ENCODE peak calls at places on chromosomes 6 and 20, in four cellular contexts. K is colonic mucosa, I is neural crest cell, U is tibial artery. A is an unnamed sample.

GRCh38 chr20:5056801-5057599 is 55.7 kb upstream of the SLC23A2 start:
- DNase-seq in K (peak), I (peak), U (peak), A (no peak)

GRCh38 chr6:149896491-149896890 is 1.4 kb downstream of the RAET1E start:
- DNase-seq in K (no peak), I (no peak), U (peak), A (no peak)

GRCh38 chr6:33747823-33748222 is 1.1 kb upstream of the IP6K3 start:
- DNase-seq in K (no peak), I (no peak), U (no peak), A (no peak)

GRCh38 chr6:126300735-126301134 is 39.2 kb upstream of the CENPW start:
- DNase-seq in K (no peak), I (no peak), U (no peak), A (no peak)

GRCh38 chr6:51541847-51542246 is 545.6 kb downstream of the PKHD1 start:
- DNase-seq in K (no peak), I (peak), U (no peak), A (no peak)

GRCh38 chr6:128121190-128121589 is 220.3 kb upstream of the THEMIS start:
- DNase-seq in K (no peak), I (no peak), U (no peak), A (no peak)

GRCh38 chr20:300345-300744 is 3.0 kb downstream of the ZCCHC3 start:
- DNase-seq in K (no peak), I (no peak), U (no peak), A (no peak)

GRCh38 chr6:4018194-4019111 is 60.5 kb downstream of the FAM217A start:
- DNase-seq in K (peak), I (peak), U (peak), A (peak)

GRCh38 chr20:34544109-34544793 is 14.3 kb upstream of the MAP1LC3A start:
- DNase-seq in K (peak), I (no peak), U (no peak), A (no peak)

GRCh38 chr20:39829255-39829654 is 859.8 kb downstream of the MAFB start:
- DNase-seq in K (no peak), I (no peak), U (no peak), A (peak)
- TF ChIP-seq CTCF in K (no peak), I (peak), U (no peak), A (peak)

GRCh38 chr6:41963371-41963770 is 21.8 kb upstream of the CCND3 start:
- DNase-seq in K (no peak), I (no peak), U (no peak), A (no peak)
- TF ChIP-seq CTCF in K (no peak), I (no peak), U (no peak), A (no peak)

GRCh38 chr6:87066449-87067288 is 28.2 kb downstream of the CGA start:
- DNase-seq in K (peak), I (peak), U (no peak), A (peak)
- TF ChIP-seq CTCF in K (peak), I (peak), U (peak), A (peak)

GRCh38 chr20:17655286-17655651 is 26.8 kb downstream of the RRBP1 start:
- DNase-seq in K (no peak), I (no peak), U (peak), A (no peak)

GRCh38 chr20:17653835-17654648 is 28.0 kb downstream of the RRBP1 start:
- DNase-seq in K (no peak), I (no peak), U (peak), A (no peak)

GRCh38 chr20:17655865-17656489 is 26.1 kb downstream of the RRBP1 start:
- DNase-seq in K (no peak), I (no peak), U (peak), A (no peak)

GRCh38 chr20:17652411-17652810 is 29.6 kb downstream of the RRBP1 start:
- DNase-seq in K (no peak), I (no peak), U (peak), A (no peak)

GRCh38 chr20:17654649-17655285 is 27.3 kb downstream of the RRBP1 start:
- DNase-seq in K (peak), I (peak), U (peak), A (peak)
- TF ChIP-seq CTCF in K (peak), I (peak), U (peak), A (peak)

DNA sequence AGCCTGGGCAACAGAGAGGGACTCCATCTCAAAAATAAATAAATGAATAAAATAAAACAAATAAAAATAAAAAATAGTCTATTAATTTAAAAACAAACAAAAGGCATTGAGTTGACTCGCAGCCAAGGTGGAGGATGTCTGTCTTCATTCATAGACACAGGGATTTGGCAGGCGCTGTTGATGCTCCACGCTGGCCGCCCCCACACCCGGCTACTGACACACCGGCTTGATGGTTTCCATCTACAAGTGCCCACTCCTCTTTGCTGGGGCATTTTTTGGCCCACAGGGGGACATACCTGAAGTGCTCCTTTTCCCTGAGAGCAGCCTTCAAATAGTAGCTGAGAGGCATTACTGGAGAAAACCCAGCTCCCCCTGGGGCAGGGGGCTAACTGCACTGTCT is 178.3 kb upstream of the RALGAPA2 start:
- DNase-seq in K (no peak), I (no peak), U (no peak), A (no peak)
- TF ChIP-seq CTCF in K (no peak), I (no peak), U (no peak), A (no peak)

DNA sequence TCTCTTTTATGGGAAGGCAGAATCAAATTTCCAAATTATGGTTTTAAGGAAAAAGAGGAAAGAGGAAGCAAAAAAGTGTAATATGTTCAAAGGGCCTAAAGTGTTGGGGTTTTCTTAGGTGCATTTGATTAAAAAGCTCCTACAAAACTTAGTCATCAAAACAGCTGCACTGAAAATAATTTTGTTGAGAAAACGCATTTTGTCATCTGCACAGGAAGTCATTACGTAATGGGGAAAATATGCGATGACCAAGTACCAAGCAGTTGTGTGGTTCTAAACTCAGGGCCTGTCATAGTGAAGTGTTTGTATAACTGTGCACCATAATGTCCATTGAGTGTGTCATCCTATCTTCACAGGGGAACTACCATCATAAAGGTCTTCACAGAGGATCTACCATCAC is 15.6 kb downstream of the HAO1 start:
- DNase-seq in K (no peak), I (no peak), U (no peak), A (no peak)
- TF ChIP-seq CTCF in K (no peak), I (no peak), U (no peak), A (no peak)

GRCh38 chr20:10219452-10219791 is 792 bp downstream of the SNAP25 start:
- DNase-seq in K (peak), I (peak), U (peak), A (peak)
- TF ChIP-seq CTCF in K (no peak), I (no peak), U (no peak), A (no peak)

A was measured in nephron progenitor cell.